ENCODE peak calls at places on chromosomes 3 and 15, in ten cellular contexts. Q, Y, U, K, I, J, T, H, D and A are unnamed samples. For H3K27me3, the result is how much of the 10 kb centered on the place peaks cover.

GRCh38 chr3:127888564-127889107 is 26.4 kb upstream of the KBTBD12 start:
- DNase-seq in Q (no peak), Y (peak), U (peak), K (no peak), I (peak), J (no peak), T (peak), H (no peak), D (no peak), A (peak)

GRCh38 chr3:187473778-187474406 is 105.7 kb downstream of the RTP4 start:
- DNase-seq in Q (no peak), Y (no peak), U (no peak), K (no peak), I (no peak), J (no peak), T (no peak), H (no peak), D (no peak), A (no peak)

GRCh38 chr3:156135921-156136655 is 15.7 kb downstream of the KCNAB1 start:
- DNase-seq in Q (no peak), Y (no peak), U (peak), K (no peak), I (no peak), J (no peak), T (no peak), H (no peak), D (no peak), A (no peak)

GRCh38 chr15:25410649-25411048 is 28.2 kb downstream of the UBE3A start:
- DNase-seq in Q (peak), Y (no peak), U (no peak), K (no peak), I (no peak), J (peak), T (no peak), H (no peak), D (no peak), A (no peak)

GRCh38 chr3:115401298-115401697 is 222.0 kb upstream of the GAP43 start:
- DNase-seq in Q (peak), Y (no peak), U (no peak), K (no peak), I (no peak), J (peak), T (no peak), H (no peak), D (no peak), A (no peak)

GRCh38 chr3:125389282-125389681 is 14.2 kb upstream of the ZNF148 start:
- DNase-seq in Q (no peak), Y (no peak), U (no peak), K (no peak), I (no peak), J (no peak), T (no peak), H (no peak), D (no peak), A (no peak)

GRCh38 chr15:64845183-64845611 is 3.5 kb downstream of the PLEKHO2 start:
- DNase-seq in Q (peak), Y (peak), U (no peak), K (no peak), I (peak), J (no peak), T (no peak), H (peak), D (no peak), A (no peak)

GRCh38 chr3:52374173-52374572 is 58.1 kb downstream of the DNAH1 start:
- DNase-seq in Q (no peak), Y (no peak), U (no peak), K (no peak), I (no peak), J (no peak), T (no peak), H (no peak), D (no peak), A (no peak)

GRCh38 chr3:166052440-166052839 is 215.2 kb upstream of the BCHE start:
- DNase-seq in Q (no peak), Y (no peak), U (no peak), K (peak), I (no peak), J (no peak), T (no peak), H (no peak), D (no peak), A (no peak)

GRCh38 chr15:50765202-50765967 is at the start of gene SPPL2A:
- DNase-seq in Q (peak), Y (peak), U (peak), K (peak), I (peak), J (peak), T (peak), H (peak), D (peak), A (peak)

GRCh38 chr15:76059320-76060097 is at the start of gene TMEM266:
- DNase-seq in Q (peak), Y (peak), U (peak), K (no peak), I (peak), J (no peak), T (peak), H (peak), D (no peak), A (peak)

GRCh38 chr3:175392653-175393052 is 533.5 kb downstream of the NAALADL2 start:
- DNase-seq in Q (peak), Y (no peak), U (no peak), K (no peak), I (no peak), J (no peak), T (no peak), H (no peak), D (no peak), A (no peak)

GRCh38 chr3:31389939-31390338 is 142.8 kb upstream of the STT3B start:
- DNase-seq in Q (no peak), Y (no peak), U (no peak), K (no peak), I (no peak), J (no peak), T (no peak), H (no peak), D (no peak), A (no peak)

GRCh38 chr15:58182460-58183163 is 44.4 kb downstream of the AQP9 start:
- DNase-seq in Q (peak), Y (peak), U (peak), K (peak), I (peak), J (peak), T (peak), H (peak), D (no peak), A (no peak)

GRCh38 chr3:183158552-183159006 is 4.0 kb downstream of the LAMP3 start:
- DNase-seq in Q (peak), Y (no peak), U (no peak), K (no peak), I (no peak), J (no peak), T (no peak), H (no peak), D (no peak), A (peak)

GRCh38 chr3:99352811-99353210 is 285.6 kb upstream of the COL8A1 start:
- DNase-seq in Q (no peak), Y (no peak), U (no peak), K (no peak), I (no peak), J (no peak), T (no peak), H (no peak), D (no peak), A (no peak)

GRCh38 chr3:185716436-185717090 is 108.3 kb downstream of the IGF2BP2 start:
- DNase-seq in Q (no peak), Y (no peak), U (no peak), K (no peak), I (no peak), J (no peak), T (no peak), H (no peak), D (no peak), A (no peak)

DNA sequence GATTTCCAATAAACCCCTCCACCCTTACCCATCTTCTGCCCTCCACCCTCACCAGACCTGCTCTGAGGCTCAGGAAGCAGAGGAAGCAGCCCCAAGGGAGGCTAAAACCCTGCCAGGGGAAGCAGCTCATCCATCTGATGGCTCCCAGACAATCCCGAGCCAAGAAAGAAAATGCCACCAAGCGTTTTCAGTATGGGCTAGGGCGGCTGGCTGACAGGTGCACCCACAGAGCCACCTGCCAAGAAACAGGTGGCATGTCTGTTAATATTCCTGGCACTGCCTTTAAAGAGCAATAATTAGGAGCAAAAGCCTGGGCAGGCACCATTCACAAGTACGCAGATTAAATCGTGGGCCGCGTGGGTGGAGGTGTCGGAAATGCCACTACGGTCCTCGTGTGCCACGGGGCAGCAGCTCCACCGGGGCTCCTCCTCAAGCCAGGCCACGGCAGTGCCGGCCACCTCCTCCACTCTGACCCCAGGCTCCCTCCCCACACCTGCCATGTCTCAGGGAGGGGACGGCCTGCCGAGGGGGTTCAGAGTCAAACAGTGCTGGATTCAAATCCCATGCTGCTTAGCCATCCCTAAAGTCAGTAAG is 23.9 kb upstream of the GRIP2 start:
- DNase-seq in Q (no peak), Y (no peak), U (no peak), K (no peak), I (no peak), J (no peak), T (no peak), H (no peak), D (no peak), A (no peak)
- H3K27me3 ChIP-seq in Q (under half), Y (under half), U (under half), K (under half), I (under half), J (under half), T (under half), H (under half), D (under half), A (under half)

GRCh38 chr15:48300038-48300437 is 31.2 kb upstream of the DUT start:
- DNase-seq in Q (no peak), Y (no peak), U (no peak), K (no peak), I (no peak), J (no peak), T (no peak), H (no peak), D (no peak), A (no peak)
- H3K27me3 ChIP-seq in Q (under half), Y (under half), U (under half), K (under half), I (under half), J (under half), T (under half), H (under half), D (under half), A (under half)

DNA sequence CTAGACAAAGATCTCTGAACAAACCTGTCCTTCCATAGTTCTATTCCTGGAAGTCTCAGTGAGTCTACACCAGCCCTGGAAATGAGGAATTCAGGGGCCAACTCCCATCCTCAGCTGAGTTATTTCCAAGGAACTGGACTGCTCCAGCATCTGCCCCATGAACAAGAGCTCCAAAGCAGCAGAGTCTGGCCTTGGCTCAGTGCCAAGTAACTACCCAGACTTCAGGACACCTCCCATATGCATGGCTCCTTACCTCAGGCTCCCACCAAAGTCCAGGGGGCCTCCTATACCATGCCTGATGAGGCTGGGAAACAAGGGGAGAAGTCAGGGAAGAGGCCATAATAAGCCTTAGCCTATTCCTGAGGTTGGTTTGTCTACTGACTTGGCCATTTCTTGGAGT is 45.0 kb downstream of the FAIM start:
- DNase-seq in Q (no peak), Y (peak), U (no peak), K (no peak), I (no peak), J (no peak), T (no peak), H (no peak), D (no peak), A (no peak)
- H3K27me3 ChIP-seq in Q (under half), Y (under half), U (under half), K (under half), I (under half), J (under half), T (under half), H (under half), D (under half), A (under half)

GRCh38 chr3:126556637-126557414 is 1.9 kb downstream of the C3orf22 start:
- DNase-seq in Q (no peak), Y (no peak), U (peak), K (no peak), I (no peak), J (no peak), T (peak), H (no peak), D (no peak), A (peak)

GRCh38 chr3:126557761-126558160 is 971 bp downstream of the C3orf22 start:
- DNase-seq in Q (no peak), Y (no peak), U (no peak), K (no peak), I (no peak), J (no peak), T (no peak), H (no peak), D (no peak), A (no peak)

GRCh38 chr3:126558336-126559071 is at the start of gene C3orf22:
- DNase-seq in Q (no peak), Y (no peak), U (peak), K (no peak), I (no peak), J (no peak), T (peak), H (no peak), D (no peak), A (peak)

GRCh38 chr3:126555795-126556636 is 2.7 kb downstream of the C3orf22 start:
- DNase-seq in Q (no peak), Y (no peak), U (no peak), K (no peak), I (no peak), J (no peak), T (peak), H (no peak), D (no peak), A (no peak)

DNA sequence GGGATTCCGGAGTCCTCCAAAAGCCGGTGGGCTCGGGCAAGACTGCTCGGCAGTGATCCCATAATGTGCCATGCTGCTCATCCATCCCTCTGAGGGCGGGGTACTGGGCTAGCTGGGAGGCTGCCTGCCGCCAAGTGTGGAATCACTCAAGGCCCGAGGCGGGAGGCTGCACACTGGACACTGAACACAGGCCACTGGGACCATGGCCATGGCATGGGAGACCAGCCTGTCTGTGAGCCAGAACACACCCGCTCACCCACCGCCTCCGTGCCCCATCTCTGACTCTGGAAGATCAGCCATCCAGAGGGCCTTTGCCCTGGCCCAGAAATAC is 1.4 kb downstream of the C3orf22 start:
- DNase-seq in Q (no peak), Y (no peak), U (peak), K (no peak), I (no peak), J (no peak), T (peak), H (no peak), D (no peak), A (no peak)
- H3K27me3 ChIP-seq in Q (under half), Y (under half), U (under half), K (under half), I (under half), J (under half), T (under half), H (under half), D (under half), A (under half)

GRCh38 chr15:93135997-93136397 is 47.0 kb upstream of the RGMA start:
- DNase-seq in Q (no peak), Y (no peak), U (no peak), K (no peak), I (no peak), J (no peak), T (no peak), H (no peak), D (no peak), A (no peak)
- H3K27me3 ChIP-seq in Q (under half), Y (under half), U (under half), K (under half), I (under half), J (under half), T (under half), H (under half), D (under half), A (under half)

GRCh38 chr15:96424674-96425073 is 94.2 kb downstream of the NR2F2 start:
- DNase-seq in Q (no peak), Y (no peak), U (no peak), K (no peak), I (no peak), J (no peak), T (no peak), H (no peak), D (no peak), A (no peak)

GRCh38 chr15:96421211-96421610 is 90.7 kb downstream of the NR2F2 start:
- DNase-seq in Q (no peak), Y (no peak), U (no peak), K (no peak), I (no peak), J (peak), T (no peak), H (no peak), D (no peak), A (no peak)

GRCh38 chr15:96418146-96418545 is 87.6 kb downstream of the NR2F2 start:
- DNase-seq in Q (no peak), Y (no peak), U (no peak), K (no peak), I (no peak), J (no peak), T (no peak), H (no peak), D (no peak), A (no peak)

GRCh38 chr15:96417760-96418130 is 87.2 kb downstream of the NR2F2 start:
- DNase-seq in Q (no peak), Y (no peak), U (no peak), K (no peak), I (no peak), J (no peak), T (no peak), H (no peak), D (no peak), A (no peak)

GRCh38 chr15:96422153-96422552 is 91.7 kb downstream of the NR2F2 start:
- DNase-seq in Q (no peak), Y (no peak), U (no peak), K (no peak), I (no peak), J (no peak), T (no peak), H (no peak), D (no peak), A (no peak)
- H3K27me3 ChIP-seq in Q (half or more), Y (under half), U (half or more), K (under half), I (under half), J (half or more), T (under half), H (half or more), D (under half), A (half or more)

GRCh38 chr3:42864321-42864950 is 11.2 kb downstream of the CYP8B1 start:
- DNase-seq in Q (no peak), Y (no peak), U (no peak), K (no peak), I (no peak), J (no peak), T (no peak), H (no peak), D (no peak), A (no peak)
- H3K27me3 ChIP-seq in Q (under half), Y (under half), U (under half), K (under half), I (under half), J (under half), T (under half), H (under half), D (under half), A (under half)

GRCh38 chr15:74824976-74825375 is 1.5 kb upstream of the CPLX3 start:
- DNase-seq in Q (no peak), Y (no peak), U (no peak), K (no peak), I (no peak), J (no peak), T (no peak), H (no peak), D (no peak), A (no peak)
- H3K27me3 ChIP-seq in Q (under half), Y (under half), U (half or more), K (half or more), I (under half), J (under half), T (under half), H (under half), D (under half), A (under half)

DNA sequence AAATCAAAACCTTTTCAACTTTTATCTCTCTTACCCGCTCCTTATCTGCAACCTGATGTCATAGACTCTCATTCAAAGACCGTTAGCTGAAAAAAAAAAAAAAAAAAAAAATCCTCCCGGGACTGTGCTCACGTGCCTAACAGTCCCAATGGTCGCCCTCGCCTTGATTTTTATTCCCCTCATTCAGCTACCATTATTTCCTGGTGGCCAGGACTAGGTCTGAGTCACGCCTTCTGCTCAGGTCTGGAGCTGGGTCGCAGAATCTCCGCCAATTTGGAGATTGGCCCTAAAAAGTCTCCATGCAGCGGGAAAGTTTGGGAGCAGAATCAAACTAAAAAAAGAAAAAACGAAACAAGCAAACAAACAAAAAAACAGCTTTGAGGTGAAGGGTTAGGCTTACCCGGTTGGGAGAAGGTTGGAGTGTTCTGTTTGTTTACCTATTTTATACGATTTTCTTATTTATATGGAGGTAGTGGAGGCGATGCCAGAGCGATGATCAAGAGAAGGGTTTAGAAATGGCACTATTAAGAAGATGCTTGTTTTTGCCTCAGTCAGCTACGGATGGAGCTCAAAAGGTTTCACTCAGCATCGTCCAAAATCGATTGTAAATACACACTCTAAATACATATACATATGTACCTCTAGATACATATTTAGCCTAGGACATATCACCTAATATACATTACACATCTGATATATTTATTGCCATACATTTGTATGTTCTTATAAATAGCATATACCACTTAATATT is 51.1 kb downstream of the ZIC4 start:
- DNase-seq in Q (no peak), Y (no peak), U (no peak), K (no peak), I (no peak), J (no peak), T (no peak), H (no peak), D (no peak), A (no peak)
- H3K27me3 ChIP-seq in Q (half or more), Y (under half), U (half or more), K (under half), I (under half), J (half or more), T (under half), H (half or more), D (under half), A (half or more)

DNA sequence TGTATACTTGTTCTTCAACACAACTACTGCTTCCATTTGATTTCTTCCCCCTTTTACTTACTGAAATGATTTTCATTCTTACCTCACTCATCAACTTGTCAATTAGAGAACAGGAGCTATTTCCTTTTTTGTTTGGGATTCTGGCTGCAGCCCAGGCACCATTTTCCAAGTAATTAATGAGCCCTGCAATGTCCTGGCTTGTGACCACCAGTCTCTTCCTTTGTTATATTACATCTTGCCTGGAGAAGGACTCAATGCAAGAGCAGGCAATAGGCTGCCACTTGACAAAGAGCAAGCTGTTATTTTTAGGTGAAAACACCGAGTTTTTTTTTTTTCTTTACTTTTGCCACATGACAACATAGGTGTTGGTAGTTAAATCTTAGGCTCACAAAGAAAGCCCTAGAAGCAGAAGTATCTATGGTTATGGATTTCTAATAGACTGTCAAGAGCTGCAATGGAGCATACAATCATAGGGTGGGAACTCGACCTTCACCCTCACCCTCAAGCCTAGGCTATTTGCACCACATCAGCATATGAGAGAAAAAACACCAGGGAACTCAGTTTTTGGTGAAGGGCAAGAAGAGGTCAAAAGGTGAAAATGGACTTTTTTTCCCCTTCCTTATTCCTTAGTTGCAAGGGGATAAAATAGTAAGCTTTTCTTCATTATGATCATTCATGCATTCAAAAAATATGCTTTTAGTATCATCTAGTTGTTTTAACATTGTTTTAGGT is 114.9 kb downstream of the TNIK start:
- DNase-seq in Q (no peak), Y (no peak), U (no peak), K (no peak), I (no peak), J (no peak), T (no peak), H (no peak), D (no peak), A (no peak)
- H3K27me3 ChIP-seq in Q (under half), Y (under half), U (under half), K (under half), I (under half), J (under half), T (under half), H (under half), D (under half), A (under half)